ENCODE peak calls at places on chromosomes 7 and 10, in five cellular contexts. One of them, this sample, is unnamed.

GRCh38 chr7:10685040-10685439 is 288.6 kb upstream of the PHF14 start:
- DNase-seq in HepG2: no peak
- DNase-seq in GM12878: no peak
- DNase-seq in H1: no peak
- DNase-seq in K562: no peak
- DNase-seq in this sample: no peak

GRCh38 chr7:4768597-4769569 is 6.5 kb upstream of the AP5Z1 start:
- DNase-seq in GM12878: no peak
- DNase-seq in HepG2: no peak
- DNase-seq in H1: no peak
- DNase-seq in K562: no peak
- DNase-seq in this sample: no peak

GRCh38 chr10:26269754-26270153 is 53.2 kb downstream of the GAD2 start:
- DNase-seq in GM12878: no peak
- DNase-seq in HepG2: peak; percentile 38
- DNase-seq in H1: no peak
- DNase-seq in K562: no peak
- DNase-seq in this sample: peak; percentile 43

GRCh38 chr7:36079446-36080025 is 73.5 kb upstream of the EEPD1 start:
- DNase-seq in H1: no peak
- DNase-seq in HepG2: peak; percentile 21
- DNase-seq in K562: no peak
- DNase-seq in GM12878: no peak
- DNase-seq in this sample: no peak

GRCh38 chr7:127252736-127253288 is at the start of gene GRM8:
- DNase-seq in H1: peak; percentile 47
- DNase-seq in HepG2: peak; percentile 9
- DNase-seq in GM12878: no peak
- DNase-seq in K562: peak; percentile 83
- DNase-seq in this sample: peak; percentile 13

GRCh38 chr7:40306596-40306995 is 171.8 kb downstream of the SUGCT start:
- DNase-seq in GM12878: no peak
- DNase-seq in HepG2: no peak
- DNase-seq in K562: no peak
- DNase-seq in H1: no peak
- DNase-seq in this sample: no peak

GRCh38 chr10:131979821-131980270 is 1.9 kb downstream of the BNIP3 start:
- DNase-seq in K562: peak; percentile 46
- DNase-seq in GM12878: no peak
- DNase-seq in H1: no peak
- DNase-seq in HepG2: peak; percentile 51
- DNase-seq in this sample: no peak

GRCh38 chr7:130242198-130243014 is 24.3 kb upstream of the CPA2 start:
- DNase-seq in GM12878: peak; percentile 17
- DNase-seq in K562: peak; percentile 76
- DNase-seq in HepG2: peak; percentile 14
- DNase-seq in H1: no peak
- DNase-seq in this sample: peak; percentile 51

GRCh38 chr7:138324905-138325304 is 135.2 kb upstream of the TRIM24 start:
- DNase-seq in K562: no peak
- DNase-seq in H1: no peak
- DNase-seq in HepG2: no peak
- DNase-seq in GM12878: no peak
- DNase-seq in this sample: no peak

GRCh38 chr7:31443457-31443856 is 70.4 kb upstream of the ITPRID1 start:
- DNase-seq in GM12878: peak; percentile 21
- DNase-seq in H1: no peak
- DNase-seq in HepG2: peak; percentile 26
- DNase-seq in K562: peak; percentile 63
- DNase-seq in this sample: peak; percentile 68

GRCh38 chr10:6314620-6315205 is 112.0 kb downstream of the PFKFB3 start:
- DNase-seq in K562: no peak
- DNase-seq in GM12878: no peak
- DNase-seq in H1: no peak
- DNase-seq in HepG2: no peak
- DNase-seq in this sample: peak; percentile 36

GRCh38 chr7:157271991-157272324 is 64.8 kb upstream of the DNAJB6 start:
- DNase-seq in HepG2: peak; percentile 86
- DNase-seq in K562: peak; percentile 6
- DNase-seq in H1: no peak
- DNase-seq in GM12878: no peak
- DNase-seq in this sample: peak; percentile 64
- TF ChIP-seq HDAC2 in HepG2: peak; percentile 56
- TF ChIP-seq HDAC2 in K562: no peak
- TF ChIP-seq HDAC2 in H1: no peak
- TF ChIP-seq HDAC2 in GM12878: no peak
- TF ChIP-seq HDAC2 in this sample: no peak

GRCh38 chr10:112839928-112840654 is 110.0 kb upstream of the TCF7L2 start:
- DNase-seq in K562: no peak
- DNase-seq in GM12878: no peak
- DNase-seq in HepG2: peak; percentile 46
- DNase-seq in H1: no peak
- DNase-seq in this sample: no peak
- H3K4me1 ChIP-seq in K562: peaks cover 18% of the 10 kb centered on the region
- H3K4me1 ChIP-seq in GM12878: no peaks in the 10 kb centered on the region
- H3K4me1 ChIP-seq in HepG2: peaks cover 60% of the 10 kb centered on the region
- H3K4me1 ChIP-seq in H1: peaks cover 15% of the 10 kb centered on the region
- H3K4me1 ChIP-seq in this sample: peaks cover 3% of the 10 kb centered on the region

GRCh38 chr10:58546722-58547121 is 34.0 kb downstream of the BICC1 start:
- DNase-seq in H1: no peak
- DNase-seq in HepG2: no peak
- DNase-seq in K562: no peak
- DNase-seq in GM12878: no peak
- DNase-seq in this sample: no peak

GRCh38 chr10:58545427-58545826 is 32.8 kb downstream of the BICC1 start:
- DNase-seq in HepG2: no peak
- DNase-seq in GM12878: no peak
- DNase-seq in H1: no peak
- DNase-seq in K562: no peak
- DNase-seq in this sample: no peak

GRCh38 chr10:58546137-58546536 is 33.5 kb downstream of the BICC1 start:
- DNase-seq in H1: no peak
- DNase-seq in GM12878: no peak
- DNase-seq in K562: no peak
- DNase-seq in HepG2: no peak
- DNase-seq in this sample: no peak

DNA sequence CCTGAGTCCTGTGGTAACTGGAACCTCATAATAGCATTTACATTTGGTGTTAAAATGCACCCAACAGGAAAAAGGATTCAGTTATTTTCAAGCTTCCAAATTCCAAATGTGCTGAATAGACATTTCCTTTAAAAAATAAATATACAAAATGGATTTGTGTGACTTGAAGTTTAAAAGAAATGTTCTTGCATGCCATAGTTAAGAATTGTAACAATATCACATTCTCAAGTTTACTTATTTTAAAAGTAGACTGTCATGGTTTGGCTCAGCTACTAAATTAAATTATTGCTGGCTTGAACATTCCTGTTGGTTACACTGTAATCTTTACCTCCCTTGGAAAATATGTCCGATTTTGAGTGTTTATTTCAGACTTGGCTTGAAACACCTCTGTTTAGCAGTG is 31.5 kb downstream of the BICC1 start:
- DNase-seq in HepG2: no peak
- DNase-seq in H1: no peak
- DNase-seq in K562: no peak
- DNase-seq in GM12878: no peak
- DNase-seq in this sample: no peak
- TF ChIP-seq HDAC2 in HepG2: no peak
- TF ChIP-seq HDAC2 in H1: no peak
- TF ChIP-seq HDAC2 in K562: no peak
- TF ChIP-seq HDAC2 in GM12878: no peak
- TF ChIP-seq HDAC2 in this sample: no peak

DNA sequence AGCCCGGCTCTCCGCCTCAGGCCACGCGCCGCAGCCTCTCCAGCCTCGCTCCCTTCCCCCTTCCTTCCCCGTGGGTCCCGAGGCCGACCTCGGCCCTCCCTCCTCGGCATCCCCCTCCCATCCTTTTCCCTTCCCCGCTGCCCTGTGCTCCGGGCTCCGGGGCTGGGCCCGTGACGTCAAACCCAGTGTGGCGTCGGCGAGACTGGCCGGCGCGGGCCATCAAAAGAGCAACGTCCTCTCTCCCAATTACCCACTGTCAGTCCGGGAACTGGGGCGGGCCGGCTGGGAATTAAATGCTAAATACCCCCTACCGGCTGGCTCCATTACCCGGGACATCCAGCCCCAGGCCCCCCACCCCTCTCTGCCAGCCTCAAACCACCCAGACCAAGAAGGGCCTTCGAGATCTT is 2.6 kb upstream of the GATA3 start:
- DNase-seq in GM12878: no peak
- DNase-seq in K562: no peak
- DNase-seq in H1: no peak
- DNase-seq in HepG2: no peak
- DNase-seq in this sample: no peak
- H3K4me1 ChIP-seq in GM12878: peaks cover 11% of the 10 kb centered on the region
- H3K4me1 ChIP-seq in K562: no peaks in the 10 kb centered on the region
- H3K4me1 ChIP-seq in H1: peaks cover 46% of the 10 kb centered on the region
- H3K4me1 ChIP-seq in HepG2: peaks cover 15% of the 10 kb centered on the region
- H3K4me1 ChIP-seq in this sample: peaks cover 17% of the 10 kb centered on the region

GRCh38 chr10:58817499-58817898 is 304.8 kb downstream of the BICC1 start:
- DNase-seq in GM12878: no peak
- DNase-seq in HepG2: peak; percentile 85
- DNase-seq in K562: no peak
- DNase-seq in H1: no peak
- DNase-seq in this sample: peak; percentile 21
- TF ChIP-seq HDAC2 in GM12878: no peak
- TF ChIP-seq HDAC2 in HepG2: no peak
- TF ChIP-seq HDAC2 in K562: no peak
- TF ChIP-seq HDAC2 in H1: no peak
- TF ChIP-seq HDAC2 in this sample: no peak

DNA sequence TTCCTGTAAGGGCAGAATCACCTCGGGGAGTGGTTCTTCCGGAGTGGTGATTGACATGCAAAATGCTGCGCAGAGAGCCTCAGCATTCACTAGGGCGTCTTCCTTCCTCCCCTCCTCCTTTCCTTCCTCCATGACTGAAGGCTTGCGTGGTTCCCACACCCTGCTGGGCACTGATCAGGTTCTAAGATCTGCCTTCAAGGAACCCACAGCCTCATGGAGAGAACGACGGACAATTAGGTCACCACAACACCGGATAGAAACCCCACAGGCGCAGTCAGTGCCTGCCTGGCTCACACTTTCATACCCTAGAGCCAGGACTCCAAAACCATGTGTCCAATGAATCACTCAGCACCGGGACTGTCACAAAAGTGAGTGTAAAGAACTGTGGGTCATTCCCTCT is 131.3 kb downstream of the DPP6 start:
- DNase-seq in HepG2: no peak
- DNase-seq in GM12878: no peak
- DNase-seq in H1: no peak
- DNase-seq in K562: no peak
- DNase-seq in this sample: no peak
- H3K4me1 ChIP-seq in HepG2: no peaks in the 10 kb centered on the region
- H3K4me1 ChIP-seq in GM12878: no peaks in the 10 kb centered on the region
- H3K4me1 ChIP-seq in H1: peaks cover 28% of the 10 kb centered on the region
- H3K4me1 ChIP-seq in K562: no peaks in the 10 kb centered on the region
- H3K4me1 ChIP-seq in this sample: no peaks in the 10 kb centered on the region

DNA sequence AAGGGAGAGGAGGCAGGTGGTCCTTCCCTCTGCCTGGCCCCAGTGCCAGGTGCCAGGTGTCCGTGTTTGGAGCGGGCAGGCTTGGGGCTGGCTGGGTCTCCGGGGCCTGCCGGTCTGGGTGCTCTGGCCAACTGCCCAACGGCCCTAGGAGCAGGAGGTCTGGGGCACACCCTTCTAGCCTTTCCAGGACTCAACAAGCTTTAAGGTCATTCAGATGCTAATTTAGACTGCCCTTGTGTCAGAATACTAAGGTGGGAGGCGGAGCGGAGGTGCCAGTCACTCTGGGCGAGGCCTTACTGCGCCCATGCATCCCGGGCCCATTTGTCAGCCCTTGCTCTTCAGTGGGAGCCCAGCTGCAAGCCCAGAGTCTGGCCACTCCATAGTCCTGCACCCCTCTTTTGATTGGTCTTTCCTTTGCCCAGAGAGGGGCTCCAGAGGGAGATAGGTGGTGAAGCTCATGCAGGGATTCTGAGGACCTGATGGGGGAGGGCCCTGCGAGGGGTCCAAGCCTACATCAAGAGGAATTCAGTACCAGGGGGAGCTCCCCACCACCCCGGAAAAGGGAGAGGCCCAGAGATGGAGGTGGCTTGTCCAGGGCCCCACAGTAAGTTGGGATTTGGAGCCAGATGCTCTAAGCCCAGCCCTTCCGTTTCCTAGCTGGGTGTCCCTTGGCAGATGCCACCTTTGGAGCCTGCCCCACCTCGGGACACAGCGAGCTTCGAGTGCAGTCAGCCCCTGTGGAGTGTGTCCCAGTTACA is 1.3 kb downstream of the PGAM2 start:
- DNase-seq in K562: no peak
- DNase-seq in H1: no peak
- DNase-seq in HepG2: no peak
- DNase-seq in GM12878: no peak
- DNase-seq in this sample: no peak
- TF ChIP-seq HDAC2 in K562: no peak
- TF ChIP-seq HDAC2 in H1: no peak
- TF ChIP-seq HDAC2 in HepG2: no peak
- TF ChIP-seq HDAC2 in GM12878: no peak
- TF ChIP-seq HDAC2 in this sample: no peak

GRCh38 chr10:32225976-32226375 is 121.0 kb downstream of the EPC1 start:
- DNase-seq in HepG2: no peak
- DNase-seq in K562: no peak
- DNase-seq in GM12878: no peak
- DNase-seq in H1: no peak
- DNase-seq in this sample: no peak
- H3K4me1 ChIP-seq in HepG2: no peaks in the 10 kb centered on the region
- H3K4me1 ChIP-seq in K562: no peaks in the 10 kb centered on the region
- H3K4me1 ChIP-seq in GM12878: no peaks in the 10 kb centered on the region
- H3K4me1 ChIP-seq in H1: no peaks in the 10 kb centered on the region
- H3K4me1 ChIP-seq in this sample: no peaks in the 10 kb centered on the region

DNA sequence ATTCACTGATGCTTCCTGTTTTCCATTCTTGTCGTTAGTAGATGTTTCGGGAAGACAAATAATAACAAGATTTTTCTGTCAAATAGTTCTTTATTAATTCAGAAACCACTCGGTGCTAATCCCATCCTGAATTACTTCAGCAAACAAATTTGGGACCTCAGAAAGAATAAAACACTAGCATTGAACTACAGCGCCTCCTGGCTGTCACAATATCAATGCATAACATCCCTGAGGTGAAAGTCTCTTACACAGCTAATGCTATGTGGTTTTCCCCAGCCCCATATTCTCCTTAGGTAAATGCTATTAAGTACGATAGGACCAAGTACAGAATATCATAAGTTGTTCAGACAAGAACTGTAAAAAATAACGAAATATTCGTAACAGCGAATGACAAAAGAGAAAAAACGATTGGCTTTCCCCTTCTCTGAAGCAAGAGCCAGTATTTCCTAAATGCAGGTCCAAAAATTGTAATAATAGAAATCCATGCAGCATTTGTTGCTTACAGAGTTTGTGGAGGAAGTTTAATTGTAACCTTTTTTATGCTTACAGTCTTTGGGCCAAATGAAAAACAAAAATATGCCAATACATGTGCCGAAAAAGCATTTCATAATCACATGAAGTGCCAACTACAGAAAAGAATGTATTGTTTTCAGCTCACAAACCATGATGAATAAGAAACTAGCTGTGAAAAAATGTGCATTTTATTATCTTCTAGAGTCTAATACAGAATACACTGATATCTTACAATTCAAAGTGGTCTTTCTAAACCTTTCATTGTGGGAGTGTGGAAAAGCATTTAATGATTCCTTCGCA is 47.3 kb downstream of the MYPN start:
- DNase-seq in H1: no peak
- DNase-seq in K562: peak; percentile 50
- DNase-seq in HepG2: peak; percentile 57
- DNase-seq in GM12878: no peak
- DNase-seq in this sample: peak; percentile 35
- TF ChIP-seq HDAC2 in H1: no peak
- TF ChIP-seq HDAC2 in K562: no peak
- TF ChIP-seq HDAC2 in HepG2: no peak
- TF ChIP-seq HDAC2 in GM12878: no peak
- TF ChIP-seq HDAC2 in this sample: no peak

This sample was measured in A549.